ENCODE peak calls at places on chromosomes 11 and 22, in ten cellular contexts. H is ovary; O is PC-3; I is neuronal stem cell; N is ascending aorta; P is naive thymus-derived CD4-positive, alpha-beta T cell; L is A673; A is IMR-90; J is endodermal cell; T is spleen. S is an unnamed sample. For H3K4me1, the result is how much of the 10 kb centered on the place peaks cover.

GRCh38 chr22:20089226-20089976 is 9.4 kb downstream of the DGCR8 start:
- DNase-seq in L (no peak), N (no peak), J (no peak), O (no peak), P (no peak), H (no peak), A (no peak), I (no peak), T (peak), S (peak)

GRCh38 chr22:36936362-36937116 is 23.1 kb downstream of the CSF2RB start:
- DNase-seq in N (no peak), P (no peak), A (no peak), O (no peak), H (no peak), J (no peak), L (no peak), I (no peak), T (no peak), S (peak)

GRCh38 chr11:19924321-19925115 is 211.9 kb downstream of the NAV2 start:
- DNase-seq in I (no peak), P (no peak), J (no peak), O (no peak), A (no peak), T (no peak), L (no peak), N (no peak), H (no peak), S (no peak)

GRCh38 chr11:108788565-108789199 is 123.8 kb downstream of the DDX10 start:
- DNase-seq in I (peak), P (no peak), J (peak), L (peak), A (peak), H (no peak), O (peak), T (no peak), N (no peak), S (no peak)

GRCh38 chr11:101126551-101127347 is 2.9 kb downstream of the PGR start:
- DNase-seq in A (no peak), P (no peak), H (peak), J (peak), L (peak), I (peak), N (peak), T (no peak), O (no peak), S (peak)

GRCh38 chr11:110185599-110185998 is 92.4 kb downstream of the ZC3H12C start:
- DNase-seq in J (peak), A (no peak), O (no peak), N (no peak), I (no peak), P (no peak), T (no peak), H (no peak), L (no peak), S (no peak)

GRCh38 chr11:72716291-72716690 is 35.9 kb downstream of the ARAP1 start:
- DNase-seq in O (no peak), P (no peak), J (no peak), A (peak), H (no peak), L (no peak), T (no peak), N (no peak), I (no peak), S (peak)

GRCh38 chr11:57131080-57131790 is 50.5 kb upstream of the LRRC55 start:
- DNase-seq in J (peak), H (no peak), T (no peak), P (no peak), O (peak), I (peak), L (peak), N (no peak), A (peak), S (no peak)

GRCh38 chr11:124080319-124081001 is 34.8 kb upstream of the VWA5A start:
- DNase-seq in N (no peak), A (no peak), J (peak), P (no peak), I (no peak), O (peak), L (no peak), H (no peak), T (no peak), S (no peak)

GRCh38 chr11:15824060-15824459 is 532.3 kb downstream of the SOX6 start:
- DNase-seq in N (no peak), H (no peak), J (no peak), P (no peak), L (no peak), T (no peak), A (peak), I (no peak), O (no peak), S (no peak)

GRCh38 chr11:57276169-57276854 is 39.3 kb upstream of the APLNR start:
- DNase-seq in I (no peak), H (no peak), P (no peak), N (no peak), O (no peak), A (no peak), T (no peak), J (no peak), L (no peak), S (no peak)

GRCh38 chr11:14362613-14363012 is 3.6 kb upstream of the RRAS2 start:
- DNase-seq in L (no peak), J (no peak), O (no peak), I (no peak), N (no peak), P (no peak), A (no peak), H (no peak), T (no peak), S (no peak)

GRCh38 chr11:113022267-113022666 is 61.0 kb downstream of the NCAM1 start:
- DNase-seq in P (no peak), A (no peak), J (no peak), L (no peak), T (no peak), O (no peak), N (no peak), H (no peak), I (no peak), S (no peak)

GRCh38 chr22:34861787-34862186 is 204.2 kb upstream of the ISX start:
- DNase-seq in O (no peak), I (no peak), L (no peak), A (no peak), N (no peak), H (no peak), J (no peak), P (no peak), T (no peak), S (no peak)
- H3K4me1 ChIP-seq in O (under half), I (under half), L (under half), A (under half), N (under half), H (under half), J (under half), P (under half), T (under half), S (under half)

DNA sequence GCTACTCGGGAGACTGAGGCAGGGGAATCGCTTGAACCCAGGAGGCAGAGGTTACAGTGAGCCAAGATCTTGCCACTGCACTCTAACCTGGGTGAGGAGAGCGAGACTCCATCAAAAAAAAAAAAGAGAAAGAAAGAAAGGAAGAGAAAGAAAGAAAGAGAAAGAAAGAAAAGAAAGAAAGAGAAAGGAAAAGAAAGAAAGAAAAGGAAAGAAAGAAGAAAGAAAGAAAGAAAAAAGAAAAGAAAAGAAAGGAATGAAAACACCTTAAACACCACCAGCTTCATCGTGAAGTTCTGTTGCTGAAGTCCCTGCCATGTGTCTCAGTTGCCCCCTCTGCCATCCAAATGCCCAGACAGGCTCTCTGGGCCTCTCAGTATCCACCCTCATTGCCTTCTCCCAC is 9.9 kb upstream of the CXCR5 start:
- DNase-seq in P (no peak), L (no peak), J (no peak), O (no peak), I (no peak), N (no peak), T (no peak), H (no peak), A (no peak), S (no peak)
- H3K4me1 ChIP-seq in P (half or more), L (under half), J (under half), O (under half), I (under half), N (under half), T (half or more), H (under half), A (under half), S (under half)

DNA sequence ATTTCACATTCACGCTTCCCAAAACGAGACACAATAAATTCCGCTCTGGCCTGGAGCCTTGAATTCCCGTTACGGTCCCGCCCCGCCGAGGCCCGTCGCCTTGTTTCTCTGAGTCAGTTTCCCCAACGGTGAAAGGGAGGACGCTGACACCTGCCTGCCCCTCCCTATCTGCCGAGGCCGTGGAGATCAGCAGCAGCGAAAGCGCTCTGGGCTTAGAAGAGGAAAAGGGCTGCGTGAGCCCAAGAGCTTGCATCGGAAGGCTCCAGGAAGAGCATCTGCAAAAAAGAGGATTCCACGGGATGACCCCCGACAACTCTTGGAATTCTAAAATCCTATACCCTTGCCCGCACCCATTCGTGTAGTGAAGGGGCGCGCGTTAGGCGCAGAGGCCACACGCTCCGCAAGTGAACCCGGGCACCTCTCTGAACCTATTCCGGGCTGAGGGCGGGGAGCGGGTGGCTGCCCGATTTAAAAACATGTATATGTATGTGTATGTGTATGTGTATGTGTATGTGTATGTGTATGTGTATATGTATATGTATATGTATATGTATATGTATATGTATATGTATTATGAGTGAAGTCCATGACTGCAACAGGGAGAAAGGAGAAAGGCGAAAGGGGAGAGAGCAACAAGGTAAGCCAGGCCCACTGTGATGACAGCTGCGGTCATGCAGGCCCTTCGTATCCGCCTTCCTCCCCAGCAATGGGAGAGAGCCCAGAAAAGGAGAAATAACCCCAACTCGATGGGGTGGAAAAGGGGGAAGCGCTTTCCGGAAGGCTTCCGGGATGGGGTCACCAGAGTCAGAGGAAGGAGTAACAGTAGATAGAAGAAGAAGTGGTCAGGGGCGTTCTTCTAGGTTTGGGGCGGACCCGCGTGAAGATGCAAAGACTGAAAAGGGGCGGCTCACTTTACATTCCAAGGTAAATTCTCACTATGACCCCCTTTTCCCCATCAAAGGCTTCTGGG is 947 bp upstream of the MRTFA start:
- DNase-seq in J (peak), T (peak), P (no peak), I (no peak), H (no peak), A (no peak), O (peak), N (peak), L (no peak), S (no peak)
- H3K4me1 ChIP-seq in J (under half), T (half or more), P (under half), I (under half), H (under half), A (under half), O (under half), N (under half), L (under half), S (under half)

GRCh38 chr11:1756791-1757771 is 6.6 kb downstream of the CTSD start:
- DNase-seq in A (no peak), T (peak), H (no peak), P (no peak), J (no peak), L (no peak), O (no peak), I (no peak), N (no peak), S (peak)
- H3K4me1 ChIP-seq in A (under half), T (half or more), H (under half), P (under half), J (under half), L (under half), O (under half), I (under half), N (under half), S (half or more)

GRCh38 chr11:47516155-47516554 is 36.8 kb downstream of the CELF1 start:
- DNase-seq in I (no peak), L (no peak), H (no peak), A (no peak), N (no peak), J (no peak), T (no peak), O (no peak), P (no peak), S (no peak)
- H3K4me1 ChIP-seq in I (under half), L (under half), H (under half), A (under half), N (half or more), J (under half), T (half or more), O (under half), P (under half), S (under half)

GRCh38 chr11:66363187-66363601 is 8.4 kb downstream of the SLC29A2 start:
- DNase-seq in A (no peak), L (no peak), H (no peak), N (no peak), O (no peak), T (peak), I (no peak), J (no peak), P (no peak), S (no peak)
- H3K4me1 ChIP-seq in A (under half), L (under half), H (under half), N (under half), O (under half), T (under half), I (under half), J (under half), P (under half), S (under half)

GRCh38 chr22:50473088-50473487 is 1.7 kb downstream of the SBF1 start:
- DNase-seq in I (no peak), N (no peak), P (peak), O (peak), T (peak), A (no peak), J (peak), L (no peak), H (no peak), S (peak)
- H3K4me1 ChIP-seq in I (under half), N (under half), P (half or more), O (under half), T (half or more), A (under half), J (under half), L (under half), H (under half), S (under half)